ENCODE peak calls at places on chromosomes 5 and 9, in ten cellular contexts. I is T-cell; D is ELR; E is stimulated activated CD8-positive, alpha-beta memory T cell treated with anti-CD3 and anti-CD28 coated beads, Interleukin-2, amount 100 ng/mL, for 48 hours; J is GM20000; W is GM12892; M is NCI-H146; A is HTR-8/SVneo; B is nucleus accumbens; C is anterior cingulate cortex. F is an unnamed sample.

GRCh38 chr5:180790020-180790419 is 12.6 kb downstream of the MGAT1 start:
- DNase-seq in I (no peak), D (peak; percentile 49), E (no peak), J (no peak), W (no peak), M (no peak), A (no peak), B (no peak), C (no peak), F (no peak)

GRCh38 chr5:110562189-110562588 is 164.3 kb downstream of the TMEM232 start:
- DNase-seq in I (no peak), D (no peak), E (no peak), J (no peak), W (no peak), M (no peak), A (no peak), B (no peak), C (no peak), F (no peak)

GRCh38 chr5:138469540-138470321 is 4.5 kb downstream of the EGR1 start:
- DNase-seq in I (no peak), D (peak; percentile 78), E (no peak), J (no peak), W (no peak), M (no peak), A (no peak), B (no peak), C (no peak), F (no peak)

GRCh38 chr5:58145397-58145796 is 314.5 kb downstream of the PLK2 start:
- DNase-seq in I (no peak), D (no peak), E (no peak), J (no peak), W (no peak), M (no peak), A (no peak), B (no peak), C (no peak), F (no peak)

GRCh38 chr5:73214921-73215490 is 42.0 kb downstream of the TMEM174 start:
- DNase-seq in I (no peak), D (no peak), E (no peak), J (no peak), W (no peak), M (peak; percentile 90), A (no peak), B (no peak), C (no peak), F (no peak)

GRCh38 chr5:14937277-14937676 is 65.7 kb upstream of the ANKH start:
- DNase-seq in I (no peak), D (no peak), E (no peak), J (no peak), W (no peak), M (no peak), A (no peak), B (no peak), C (no peak), F (no peak)

GRCh38 chr9:137972988-137973470 is 95.4 kb downstream of the CACNA1B start:
- DNase-seq in I (no peak), D (no peak), E (no peak), J (no peak), W (no peak), M (no peak), A (no peak), B (no peak), C (no peak), F (no peak)

GRCh38 chr5:68834486-68834885 is 259.3 kb upstream of the SLC30A5 start:
- DNase-seq in I (no peak), D (no peak), E (no peak), J (no peak), W (no peak), M (no peak), A (no peak), B (no peak), C (no peak), F (no peak)

GRCh38 chr9:6763244-6763643 is 5.5 kb downstream of the KDM4C start:
- DNase-seq in I (no peak), D (no peak), E (no peak), J (no peak), W (no peak), M (no peak), A (no peak), B (no peak), C (no peak), F (no peak)

GRCh38 chr5:91207248-91207647 is 175.9 kb downstream of the ARRDC3 start:
- DNase-seq in I (no peak), D (peak; percentile 71), E (no peak), J (no peak), W (no peak), M (no peak), A (no peak), B (no peak), C (no peak), F (no peak)

GRCh38 chr9:114176601-114177295 is 21.4 kb downstream of the COL27A1 start:
- DNase-seq in I (no peak), D (peak; percentile 39), E (no peak), J (no peak), W (no peak), M (no peak), A (no peak), B (no peak), C (no peak), F (no peak)

GRCh38 chr5:32254987-32255900 is 57.5 kb downstream of the MTMR12 start:
- DNase-seq in I (no peak), D (no peak), E (no peak), J (no peak), W (no peak), M (peak; percentile 86), A (no peak), B (no peak), C (peak; percentile 48), F (no peak)

GRCh38 chr9:101235105-101235866 is 149.5 kb downstream of the BAAT start:
- DNase-seq in I (no peak), D (peak; percentile 32), E (no peak), J (peak; percentile 18), W (no peak), M (peak; percentile 28), A (peak; percentile 8), B (no peak), C (peak; percentile 82), F (peak; percentile 8)

GRCh38 chr5:1883120-1883924 is 597 bp upstream of the IRX4 start:
- DNase-seq in I (no peak), D (no peak), E (no peak), J (no peak), W (no peak), M (peak; percentile 24), A (peak; percentile 45), B (no peak), C (no peak), F (no peak)

GRCh38 chr5:58022055-58022454 is 437.8 kb downstream of the PLK2 start:
- DNase-seq in I (no peak), D (no peak), E (no peak), J (no peak), W (no peak), M (no peak), A (no peak), B (no peak), C (no peak), F (no peak)

GRCh38 chr9:25678147-25678666 is at the start of gene TUSC1:
- DNase-seq in I (no peak), D (peak; percentile 37), E (peak; percentile 3), J (peak; percentile 39), W (peak; percentile 13), M (peak; percentile 74), A (peak; percentile 60), B (peak; percentile 89), C (peak; percentile 72), F (no peak)

GRCh38 chr9:92247296-92247695 is 46.2 kb downstream of the IARS1 start:
- DNase-seq in I (no peak), D (no peak), E (no peak), J (no peak), W (no peak), M (no peak), A (no peak), B (no peak), C (no peak), F (no peak)

GRCh38 chr5:175021886-175022285 is 297.5 kb downstream of the MSX2 start:
- DNase-seq in I (no peak), D (no peak), E (no peak), J (no peak), W (no peak), M (no peak), A (no peak), B (no peak), C (no peak), F (no peak)

GRCh38 chr5:134506054-134507039 is 19.1 kb upstream of the JADE2 start:
- DNase-seq in I (no peak), D (peak; percentile 43), E (no peak), J (no peak), W (no peak), M (peak; percentile 74), A (peak; percentile 84), B (no peak), C (no peak), F (no peak)

GRCh38 chr5:104932431-104932830 is 1369.8 kb upstream of the NUDT12 start:
- DNase-seq in I (no peak), D (no peak), E (no peak), J (no peak), W (no peak), M (no peak), A (no peak), B (no peak), C (no peak), F (no peak)

GRCh38 chr5:65611524-65611923 is 12.6 kb downstream of the TRIM23 start:
- DNase-seq in I (no peak), D (no peak), E (no peak), J (no peak), W (no peak), M (peak; percentile 77), A (no peak), B (no peak), C (no peak), F (no peak)

GRCh38 chr5:160047362-160047761 is 38.4 kb downstream of the TTC1 start:
- DNase-seq in I (no peak), D (no peak), E (no peak), J (no peak), W (no peak), M (no peak), A (no peak), B (no peak), C (no peak), F (no peak)

GRCh38 chr5:17252543-17252942 is 35.1 kb downstream of the BASP1 start:
- DNase-seq in I (no peak), D (peak; percentile 77), E (no peak), J (no peak), W (no peak), M (no peak), A (no peak), B (no peak), C (no peak), F (no peak)

GRCh38 chr5:55159763-55160492 is at the start of gene GPX8:
- DNase-seq in I (peak; percentile 8), D (peak; percentile 93), E (no peak), J (peak; percentile 20), W (no peak), M (no peak), A (peak; percentile 72), B (no peak), C (no peak), F (peak; percentile 31)

GRCh38 chr9:89044881-89045280 is 53.6 kb downstream of the S1PR3 start:
- DNase-seq in I (no peak), D (no peak), E (no peak), J (no peak), W (no peak), M (no peak), A (no peak), B (no peak), C (no peak), F (no peak)

F was measured in GM13976.